ENCODE peak calls at places on chromosomes 12 and 14, in eight cellular contexts. Q, U, A, S, M, X, K and W are unnamed samples. For H3K4me1, the result is how much of the 10 kb centered on the place peaks cover.

GRCh38 chr14:100827751-100828447 is 2.0 kb downstream of the MEG3 start:
- DNase-seq in Q (no peak), U (no peak), A (peak), S (no peak), M (peak), X (peak), K (no peak), W (peak)

GRCh38 chr14:98959958-98960616 is 311.9 kb downstream of the BCL11B start:
- DNase-seq in Q (no peak), U (no peak), A (no peak), S (peak), M (no peak), X (no peak), K (no peak), W (no peak)

GRCh38 chr12:68335462-68335861 is 3.3 kb upstream of the MDM1 start:
- DNase-seq in Q (no peak), U (no peak), A (no peak), S (no peak), M (no peak), X (no peak), K (no peak), W (no peak)

GRCh38 chr12:86801439-86801838 is 545.2 kb upstream of the MGAT4C start:
- DNase-seq in Q (no peak), U (no peak), A (peak), S (no peak), M (no peak), X (no peak), K (no peak), W (peak)

GRCh38 chr14:92540472-92541048 is 27.0 kb downstream of the RIN3 start:
- DNase-seq in Q (peak), U (peak), A (peak), S (peak), M (peak), X (peak), K (peak), W (peak)

GRCh38 chr14:76186318-76187027 is 34.8 kb downstream of the GPATCH2L start:
- DNase-seq in Q (no peak), U (no peak), A (no peak), S (no peak), M (no peak), X (no peak), K (no peak), W (no peak)

GRCh38 chr12:111398530-111398929 is 7.2 kb upstream of the SH2B3 start:
- DNase-seq in Q (peak), U (no peak), A (no peak), S (no peak), M (no peak), X (no peak), K (no peak), W (no peak)

GRCh38 chr12:128258866-128259555 is 8.0 kb upstream of the TMEM132C start:
- DNase-seq in Q (no peak), U (no peak), A (peak), S (no peak), M (no peak), X (no peak), K (no peak), W (no peak)

GRCh38 chr12:92462049-92462448 is 240.7 kb upstream of the PLEKHG7 start:
- DNase-seq in Q (no peak), U (no peak), A (no peak), S (no peak), M (peak), X (no peak), K (no peak), W (peak)

GRCh38 chr14:89422181-89422951 is 5.3 kb upstream of the FOXN3 start:
- DNase-seq in Q (no peak), U (no peak), A (peak), S (no peak), M (no peak), X (peak), K (no peak), W (no peak)

GRCh38 chr12:55708695-55709233 is 1.1 kb upstream of the ITGA7 start:
- DNase-seq in Q (no peak), U (peak), A (no peak), S (peak), M (no peak), X (no peak), K (no peak), W (no peak)

GRCh38 chr12:3747976-3748619 is 4.8 kb downstream of the CRACR2A start:
- DNase-seq in Q (no peak), U (no peak), A (no peak), S (peak), M (no peak), X (no peak), K (no peak), W (no peak)

GRCh38 chr14:104267895-104268294 is 129.5 kb downstream of the KIF26A start:
- DNase-seq in Q (no peak), U (no peak), A (no peak), S (no peak), M (no peak), X (peak), K (no peak), W (no peak)

GRCh38 chr12:104522985-104523719 is 66.4 kb downstream of the CHST11 start:
- DNase-seq in Q (no peak), U (no peak), A (peak), S (no peak), M (no peak), X (no peak), K (no peak), W (no peak)

GRCh38 chr12:104524026-104524425 is 67.3 kb downstream of the CHST11 start:
- DNase-seq in Q (peak), U (no peak), A (no peak), S (no peak), M (no peak), X (no peak), K (no peak), W (no peak)

GRCh38 chr12:104526751-104527150 is 70.0 kb downstream of the CHST11 start:
- DNase-seq in Q (no peak), U (no peak), A (no peak), S (no peak), M (no peak), X (no peak), K (no peak), W (no peak)

GRCh38 chr12:104526320-104526719 is 69.6 kb downstream of the CHST11 start:
- DNase-seq in Q (no peak), U (no peak), A (no peak), S (no peak), M (no peak), X (no peak), K (no peak), W (no peak)

GRCh38 chr12:104524433-104524832 is 67.7 kb downstream of the CHST11 start:
- DNase-seq in Q (no peak), U (no peak), A (no peak), S (no peak), M (no peak), X (no peak), K (no peak), W (no peak)
- H3K4me1 ChIP-seq in Q (under half), U (under half), A (under half), S (under half), M (under half), X (under half), K (under half), W (under half)

GRCh38 chr12:104958009-104958945 is at the start of gene SLC41A2:
- DNase-seq in Q (peak), U (peak), A (peak), S (peak), M (peak), X (peak), K (peak), W (peak)
- TF ChIP-seq CTCF in Q (no peak), U (peak), A (peak), S (peak), M (no peak), X (peak), K (no peak), W (no peak)

DNA sequence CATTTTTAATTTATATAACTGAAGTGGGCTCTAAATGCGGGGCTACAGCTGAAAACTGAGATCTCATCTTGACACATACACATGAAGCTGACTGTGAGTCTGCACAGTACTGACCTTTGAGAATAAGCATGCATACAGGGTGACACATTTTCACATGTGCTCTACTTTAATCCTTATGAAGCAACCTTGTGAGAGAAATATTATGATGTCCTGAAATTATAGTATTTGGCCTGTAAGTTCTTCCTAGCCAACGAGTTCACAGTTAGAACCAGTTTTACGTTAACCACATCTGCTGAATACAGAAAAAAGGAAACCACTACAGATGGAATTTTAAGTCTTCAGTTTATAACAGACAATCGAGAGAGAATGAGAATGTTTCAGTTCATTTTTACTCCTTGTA is 70.3 kb downstream of the SPPL3 start:
- DNase-seq in Q (no peak), U (no peak), A (no peak), S (no peak), M (no peak), X (no peak), K (no peak), W (peak)
- H3K4me1 ChIP-seq in Q (under half), U (half or more), A (under half), S (half or more), M (under half), X (under half), K (under half), W (under half)

DNA sequence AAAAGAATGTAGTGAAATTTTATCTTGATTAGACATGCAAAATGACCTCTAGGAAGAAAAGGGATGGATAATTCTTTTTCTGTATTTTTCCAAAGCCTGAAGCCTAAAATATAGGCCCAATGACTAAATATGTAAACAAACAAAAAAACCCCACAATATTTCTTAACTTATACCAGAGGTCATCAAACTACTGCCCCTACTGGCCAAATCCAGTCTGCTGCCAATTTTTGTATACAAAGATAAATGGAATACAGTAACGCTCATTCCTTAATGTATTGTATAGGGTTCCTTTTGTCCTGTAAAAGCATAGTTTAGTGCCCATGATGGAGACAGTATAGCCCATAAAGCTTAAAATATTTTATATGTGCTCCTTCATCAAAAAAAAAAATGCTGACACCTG is 145.7 kb upstream of the ALG10 start:
- DNase-seq in Q (no peak), U (no peak), A (peak), S (no peak), M (no peak), X (no peak), K (no peak), W (no peak)
- TF ChIP-seq CTCF in Q (no peak), U (no peak), A (peak), S (no peak), M (no peak), X (no peak), K (no peak), W (no peak)